ENCODE peak calls at places on chromosomes 5 and 9, in ten cellular contexts. P is mucosa of gallbladder, V is psoas muscle, D is choroid plexus epithelial cell, E is neuronal stem cell, A is stromal cell of bone marrow, K is SJSA1, L is H4, R is GDM1, X is GM19239. S is an unnamed sample.

GRCh38 chr5:170380361-170380951 is 8.7 kb downstream of the KCNMB1 start:
- DNase-seq in K (no peak), X (no peak), R (no peak), P (no peak), L (no peak), A (no peak), V (no peak), D (no peak), E (no peak), S (no peak)

GRCh38 chr9:133115604-133116345 is 5.3 kb downstream of the RALGDS start:
- DNase-seq in A (no peak), K (no peak), E (no peak), V (peak), L (no peak), R (no peak), D (peak), P (no peak), X (peak), S (no peak)

GRCh38 chr9:81825831-81826540 is 102.2 kb upstream of the SPATA31D4 start:
- DNase-seq in P (no peak), X (no peak), D (peak), A (no peak), K (peak), E (no peak), V (no peak), R (no peak), L (no peak), S (no peak)

GRCh38 chr9:4349841-4350418 is 50.1 kb upstream of the GLIS3 start:
- DNase-seq in X (no peak), V (no peak), K (no peak), D (no peak), L (no peak), P (no peak), E (no peak), A (no peak), R (no peak), S (no peak)

GRCh38 chr5:141806626-141807025 is 71.6 kb downstream of the PCDH1 start:
- DNase-seq in A (no peak), E (no peak), L (no peak), X (no peak), R (no peak), K (no peak), D (no peak), P (no peak), V (no peak), S (no peak)

GRCh38 chr5:95347516-95348140 is 43.5 kb upstream of the FAM81B start:
- DNase-seq in P (no peak), R (no peak), V (no peak), L (no peak), A (no peak), D (no peak), X (no peak), E (no peak), K (no peak), S (no peak)

GRCh38 chr5:89313804-89314588 is 431.0 kb upstream of the MEF2C start:
- DNase-seq in L (peak), E (no peak), V (no peak), A (peak), R (peak), X (no peak), K (peak), D (peak), P (no peak), S (no peak)

GRCh38 chr5:74367931-74368330 is 272.6 kb downstream of the ENC1 start:
- DNase-seq in V (peak), D (no peak), L (no peak), R (no peak), K (no peak), X (no peak), P (no peak), A (no peak), E (no peak), S (no peak)

GRCh38 chr5:140355551-140355950 is 4.4 kb upstream of the SLC4A9 start:
- DNase-seq in X (no peak), R (no peak), A (no peak), P (no peak), E (no peak), V (no peak), K (no peak), L (no peak), D (no peak), S (no peak)

GRCh38 chr5:107968998-107969397 is 298.3 kb upstream of the EFNA5 start:
- DNase-seq in E (no peak), D (peak), P (no peak), R (no peak), K (peak), L (no peak), V (no peak), A (peak), X (no peak), S (no peak)

GRCh38 chr5:132410451-132411381 is 41.2 kb downstream of the SLC22A5 start:
- DNase-seq in K (peak), D (peak), V (peak), P (peak), A (peak), R (peak), X (peak), L (peak), E (peak), S (peak)

S was measured in body of pancreas.